ENCODE peak calls at places on chromosome 13, in eight cellular contexts. Q is cardiac fibroblast; B is left lung; M is breast epithelium; D is kidney; Y is activated CD8-positive, alpha-beta T cell treated with anti-CD3 and anti-CD28 coated beads for 36 hours; G is CD8-positive, alpha-beta T cell; T is omental fat pad. C is an unnamed sample.

GRCh38 chr13:72437458-72437857 is 290.0 kb downstream of the MZT1 start:
- DNase-seq in Q (no peak), D (no peak), B (no peak), M (no peak), Y (no peak), G (no peak), T (no peak), C (no peak)

GRCh38 chr13:102399791-102400618 is 1.8 kb downstream of the FGF14 start:
- DNase-seq in Q (no peak), T (no peak), Y (peak), M (no peak), D (peak), B (no peak), G (peak), C (no peak)

GRCh38 chr13:43036386-43037220 is 13.2 kb downstream of the DNAJC15 start:
- DNase-seq in D (no peak), G (no peak), Y (no peak), Q (peak), T (no peak), B (no peak), M (no peak), C (no peak)

GRCh38 chr13:81686877-81687276 is 1346.0 kb upstream of the SPRY2 start:
- DNase-seq in Q (no peak), B (no peak), D (no peak), G (no peak), T (no peak), Y (no peak), M (no peak), C (no peak)

GRCh38 chr13:31015207-31015606 is 82.8 kb downstream of the TEX26 start:
- DNase-seq in M (no peak), G (no peak), Q (no peak), D (no peak), T (no peak), Y (no peak), B (no peak), C (no peak)

GRCh38 chr13:48571121-48571901 is 38.4 kb upstream of the RCBTB2 start:
- DNase-seq in M (no peak), Y (no peak), T (no peak), G (no peak), D (no peak), Q (peak), B (no peak), C (no peak)

GRCh38 chr13:108342369-108343289 is 73.1 kb downstream of the TNFSF13B start:
- DNase-seq in G (no peak), B (no peak), D (no peak), Y (no peak), T (no peak), M (no peak), Q (peak), C (no peak)

GRCh38 chr13:102825921-102826706 is 19.7 kb upstream of the ERCC5 start:
- DNase-seq in G (no peak), M (no peak), Y (no peak), Q (peak), D (no peak), B (no peak), T (no peak), C (no peak)

GRCh38 chr13:98921786-98922185 is 56.1 kb downstream of the DOCK9 start:
- DNase-seq in G (no peak), B (no peak), Y (no peak), M (no peak), D (no peak), T (no peak), Q (no peak), C (no peak)

GRCh38 chr13:109918179-109918651 is 131.8 kb upstream of the IRS2 start:
- DNase-seq in Y (no peak), G (no peak), M (no peak), Q (peak), B (no peak), T (no peak), D (no peak), C (no peak)

GRCh38 chr13:109971745-109972090 is 185.3 kb upstream of the IRS2 start:
- DNase-seq in B (no peak), Q (no peak), D (no peak), G (no peak), Y (no peak), T (no peak), M (no peak), C (no peak)

GRCh38 chr13:86932935-86933334 is 738.2 kb upstream of the SLITRK5 start:
- DNase-seq in T (no peak), D (no peak), Q (no peak), Y (no peak), B (no peak), G (no peak), M (no peak), C (no peak)

GRCh38 chr13:110259651-110260050 is 47.3 kb downstream of the COL4A1 start:
- DNase-seq in G (no peak), T (no peak), Q (no peak), Y (no peak), B (no peak), M (no peak), D (no peak), C (no peak)

GRCh38 chr13:51006067-51006800 is 96.6 kb downstream of the RNASEH2B start:
- DNase-seq in B (no peak), D (no peak), Q (peak), G (no peak), M (no peak), Y (no peak), T (no peak), C (no peak)

GRCh38 chr13:39506559-39507390 is 96.2 kb downstream of the LHFPL6 start:
- DNase-seq in Q (no peak), Y (no peak), T (no peak), D (no peak), G (no peak), B (no peak), M (no peak), C (no peak)

GRCh38 chr13:66546534-66547379 is 683.4 kb downstream of the PCDH9 start:
- DNase-seq in Q (no peak), G (no peak), B (no peak), Y (no peak), D (no peak), M (no peak), T (no peak), C (no peak)

GRCh38 chr13:89361909-89362308 is 1690.7 kb downstream of the SLITRK5 start:
- DNase-seq in Q (peak), B (no peak), D (no peak), Y (no peak), G (no peak), M (no peak), T (no peak), C (no peak)

GRCh38 chr13:64239372-64239771 is 2823.7 kb upstream of the PCDH20 start:
- DNase-seq in B (no peak), M (no peak), T (no peak), Y (no peak), D (no peak), G (no peak), Q (peak), C (no peak)

GRCh38 chr13:80215368-80215767 is 125.6 kb downstream of the SPRY2 start:
- DNase-seq in D (no peak), T (no peak), M (no peak), Y (no peak), Q (peak), B (no peak), G (no peak), C (no peak)

GRCh38 chr13:98959775-98960325 is 18.0 kb downstream of the DOCK9 start:
- DNase-seq in T (no peak), Y (no peak), G (no peak), D (no peak), M (no peak), B (no peak), Q (no peak), C (no peak)

GRCh38 chr13:96821971-96822370 is 172.3 kb downstream of the OXGR1 start:
- DNase-seq in Q (no peak), Y (no peak), G (no peak), T (no peak), B (no peak), D (no peak), M (no peak), C (no peak)

DNA sequence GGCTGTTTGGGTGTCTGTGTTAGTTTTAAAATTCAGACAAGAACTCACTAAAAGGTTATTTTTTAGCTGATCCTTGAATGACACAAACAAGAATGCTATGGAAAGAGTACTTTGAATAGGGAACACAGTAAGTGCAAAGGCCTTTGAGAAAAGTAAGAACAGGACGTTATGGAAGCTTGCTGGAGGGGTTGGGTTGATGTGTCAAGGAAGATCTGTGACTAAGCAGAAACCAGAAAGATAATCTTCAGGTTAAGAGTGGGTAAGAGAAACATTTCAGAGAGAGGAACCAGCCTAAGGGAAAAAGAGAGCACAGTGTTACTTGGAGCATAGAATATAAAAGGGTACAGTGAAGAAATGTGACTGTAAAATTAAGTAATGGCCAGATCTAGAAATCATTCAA is 41.2 kb upstream of the TRPC4 start:
- DNase-seq in B (no peak), T (no peak), Y (no peak), Q (no peak), D (no peak), G (no peak), M (no peak), C (no peak)
- TF ChIP-seq CTCF in B (no peak), T (no peak), Y (no peak), Q (no peak), D (no peak), G (no peak), M (no peak), C (no peak)

GRCh38 chr13:19622189-19622588 is 11.3 kb upstream of the MPHOSPH8 start:
- DNase-seq in B (no peak), G (no peak), Q (no peak), M (no peak), T (no peak), D (no peak), Y (no peak), C (no peak)

DNA sequence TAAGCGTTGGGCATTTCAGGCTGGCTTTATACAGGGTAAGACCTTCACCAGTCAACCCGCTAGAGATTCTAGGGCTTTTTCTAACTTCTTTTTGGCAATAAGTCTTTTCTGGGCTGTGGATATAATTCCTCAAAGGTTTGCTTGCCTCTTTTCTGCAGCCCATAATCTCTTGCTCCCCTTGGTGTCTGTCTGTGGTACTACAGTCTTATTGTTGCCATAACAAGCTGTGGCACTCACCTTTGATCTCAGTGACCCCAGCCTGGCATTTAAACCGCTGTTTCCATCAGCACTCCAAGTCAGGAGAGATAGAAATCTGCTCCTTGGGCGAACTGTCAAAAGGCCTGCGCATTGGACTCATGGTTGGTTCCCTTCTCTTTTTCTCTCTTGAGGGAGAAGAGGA is 14.5 kb upstream of the MPHOSPH8 start:
- DNase-seq in B (no peak), T (no peak), Y (peak), Q (peak), M (no peak), G (no peak), D (no peak), C (no peak)
- TF ChIP-seq CTCF in B (peak), T (no peak), Y (peak), Q (peak), M (peak), G (peak), D (peak), C (peak)

GRCh38 chr13:68810660-68811059 is 1297.0 kb upstream of the ATXN8OS start:
- DNase-seq in B (no peak), T (no peak), M (no peak), Y (no peak), D (no peak), G (no peak), Q (no peak), C (no peak)
- TF ChIP-seq CTCF in B (no peak), T (no peak), M (no peak), Y (no peak), D (no peak), G (no peak), Q (no peak), C (no peak)

GRCh38 chr13:113033054-113033453 is 64.0 kb downstream of the MCF2L start:
- DNase-seq in Q (no peak), T (no peak), B (no peak), D (peak), M (no peak), G (no peak), Y (no peak), C (no peak)

GRCh38 chr13:113033498-113033897 is 64.5 kb downstream of the MCF2L start:
- DNase-seq in D (peak), M (no peak), T (no peak), B (no peak), Q (no peak), Y (no peak), G (no peak), C (no peak)

GRCh38 chr13:113036401-113036800 is 67.4 kb downstream of the MCF2L start:
- DNase-seq in D (peak), Q (no peak), Y (no peak), G (no peak), M (no peak), T (no peak), B (no peak), C (no peak)

GRCh38 chr13:113035209-113035800 is 66.3 kb downstream of the MCF2L start:
- DNase-seq in G (no peak), B (no peak), M (no peak), Y (no peak), Q (no peak), T (no peak), D (peak), C (no peak)

DNA sequence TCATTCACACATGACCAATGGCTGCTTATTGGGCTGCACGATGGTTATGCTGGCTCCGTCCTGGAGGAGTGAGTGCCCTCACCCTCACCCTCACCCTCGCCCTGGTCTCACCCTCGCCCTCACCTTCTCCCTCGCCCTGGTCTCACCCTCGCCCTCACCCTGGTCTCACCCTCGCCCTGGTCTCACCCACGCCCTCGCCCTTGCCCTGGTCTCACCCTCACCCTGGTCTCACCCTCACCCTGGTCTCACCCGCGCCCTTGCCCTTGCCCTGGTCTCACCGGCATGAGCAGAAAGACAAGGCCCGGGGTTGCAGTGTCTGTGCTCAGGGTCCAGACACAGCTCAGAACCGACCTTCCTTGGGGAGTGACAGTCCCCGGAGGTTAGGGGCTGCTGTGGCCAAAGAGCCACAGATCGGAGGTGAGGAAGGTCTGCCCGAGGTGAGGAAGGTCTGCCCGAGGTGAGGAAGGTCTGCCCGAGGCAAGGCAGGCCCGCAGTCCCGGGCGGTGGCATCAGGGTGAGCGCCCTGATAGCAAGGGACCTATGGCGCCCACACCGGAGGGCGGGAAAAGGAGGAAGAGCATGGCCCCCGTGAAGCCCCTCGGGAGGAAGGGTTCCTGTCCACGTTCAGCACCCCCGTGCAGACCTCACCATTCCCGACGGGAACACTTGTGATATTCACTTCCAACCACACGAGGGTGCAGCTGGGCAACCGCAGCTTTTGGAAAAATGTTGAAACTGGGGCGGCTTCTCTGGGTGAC is 65.6 kb downstream of the MCF2L start:
- DNase-seq in T (no peak), M (no peak), D (peak), Y (no peak), G (no peak), Q (peak), B (no peak), C (no peak)
- TF ChIP-seq CTCF in T (no peak), M (peak), D (peak), Y (peak), G (no peak), Q (peak), B (peak), C (no peak)

GRCh38 chr13:77919351-77920294 is 992 bp upstream of the EDNRB start:
- DNase-seq in T (no peak), Q (peak), Y (peak), D (peak), M (peak), B (peak), G (no peak), C (no peak)

GRCh38 chr13:77916481-77916880 is 2.1 kb downstream of the EDNRB start:
- DNase-seq in Y (no peak), M (no peak), G (no peak), Q (no peak), B (no peak), T (no peak), D (no peak), C (no peak)

GRCh38 chr13:77915676-77916075 is 3.0 kb downstream of the EDNRB start:
- DNase-seq in B (no peak), M (no peak), G (no peak), Q (no peak), T (no peak), Y (no peak), D (no peak), C (no peak)

DNA sequence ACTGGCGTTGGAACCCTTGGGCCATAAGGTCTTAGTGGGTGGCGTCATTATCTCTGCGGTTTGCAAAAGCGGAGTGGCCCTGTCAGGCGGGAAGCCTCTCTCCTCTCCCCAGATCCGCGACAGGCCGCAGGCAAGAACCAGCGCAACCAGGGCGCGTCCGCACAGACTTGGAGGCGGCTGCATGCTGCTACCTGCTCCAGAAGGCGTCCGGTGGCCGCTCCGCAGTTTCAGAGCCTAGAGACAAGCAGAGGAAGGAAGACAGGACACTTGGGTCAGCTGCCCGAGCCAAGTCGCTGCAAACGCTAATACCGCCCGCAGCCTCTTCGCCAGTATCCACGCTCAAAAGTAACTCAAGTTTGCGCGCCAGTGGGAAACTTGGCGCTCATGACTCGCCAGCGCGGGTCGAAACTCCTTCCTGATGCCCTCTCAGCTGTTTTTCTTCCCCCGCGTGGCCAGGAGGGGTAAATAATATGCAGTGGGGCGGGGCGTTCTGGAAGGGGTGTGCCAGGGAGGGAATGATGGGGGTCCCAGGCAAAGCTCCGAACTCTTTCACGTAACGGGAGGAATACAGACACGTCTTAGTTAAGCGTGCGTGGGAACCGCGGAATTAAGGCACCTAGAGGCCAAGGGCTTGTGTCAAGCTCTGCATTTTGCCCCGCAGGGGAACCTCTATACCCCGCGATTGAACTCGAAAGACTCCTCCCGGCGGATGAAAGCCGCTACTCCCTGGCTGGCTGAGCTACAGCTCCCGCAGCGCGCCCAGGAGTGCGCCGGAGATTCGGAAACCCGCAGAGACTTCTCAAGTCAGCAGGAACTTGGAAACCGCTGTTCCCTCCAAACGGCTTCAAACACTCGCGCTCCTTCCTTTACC is at the start of gene EDNRB:
- DNase-seq in G (no peak), D (peak), Q (peak), M (no peak), T (no peak), B (peak), Y (peak), C (peak)
- TF ChIP-seq CTCF in G (no peak), D (no peak), Q (peak), M (peak), T (no peak), B (peak), Y (no peak), C (peak)

GRCh38 chr13:106609116-106609515 is 41.2 kb upstream of the ARGLU1 start:
- DNase-seq in M (no peak), Q (no peak), G (no peak), B (no peak), T (no peak), D (no peak), Y (no peak), C (no peak)
- TF ChIP-seq CTCF in M (no peak), Q (no peak), G (no peak), B (no peak), T (no peak), D (no peak), Y (no peak), C (no peak)

DNA sequence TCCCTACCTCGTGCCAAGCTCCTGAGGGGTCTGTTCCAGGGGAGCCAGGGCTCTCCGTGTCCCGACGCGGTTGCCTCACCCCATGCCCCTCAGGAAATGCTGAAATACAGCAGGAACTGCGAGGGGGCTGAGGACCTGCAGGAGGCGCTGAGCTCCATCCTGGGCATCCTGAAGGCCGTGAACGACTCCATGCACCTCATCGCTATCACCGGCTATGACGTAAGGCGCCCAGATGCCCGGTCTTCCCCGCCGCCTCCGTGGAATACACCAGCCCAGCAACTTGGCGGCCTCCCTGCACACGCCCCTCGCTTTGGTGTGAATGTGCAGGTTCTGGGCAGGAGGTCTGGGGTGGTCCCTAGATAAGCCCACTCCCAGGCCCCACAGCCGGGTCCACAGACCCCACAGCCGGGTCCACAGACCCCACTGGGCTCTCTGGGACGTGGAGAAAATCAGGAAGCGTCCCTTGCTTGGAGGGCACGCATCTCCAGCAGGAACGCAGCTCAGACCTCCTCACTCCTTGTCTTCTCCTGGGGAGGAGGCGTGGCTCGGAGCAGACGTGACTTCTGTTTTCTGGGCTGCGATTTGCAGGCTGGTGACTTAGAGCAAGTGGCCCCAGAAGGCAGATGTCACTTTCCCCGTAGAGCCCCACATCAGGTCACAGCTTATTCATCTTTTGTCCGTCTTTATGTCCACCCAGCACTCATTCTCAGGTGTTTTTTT is 19.4 kb upstream of the F7 start:
- DNase-seq in M (no peak), G (no peak), D (peak), Q (no peak), Y (no peak), T (no peak), B (no peak), C (peak)
- TF ChIP-seq CTCF in M (no peak), G (no peak), D (no peak), Q (peak), Y (no peak), T (no peak), B (no peak), C (no peak)

GRCh38 chr13:100689191-100689590 is 14.6 kb upstream of the TMTC4 start:
- DNase-seq in G (no peak), B (no peak), D (no peak), T (no peak), Q (no peak), M (no peak), Y (no peak), C (no peak)

GRCh38 chr13:100694722-100695644 is 20.4 kb upstream of the TMTC4 start:
- DNase-seq in M (no peak), Y (no peak), G (no peak), Q (peak), T (no peak), D (peak), B (peak), C (no peak)
- TF ChIP-seq CTCF in M (no peak), Y (no peak), G (no peak), Q (peak), T (no peak), D (peak), B (peak), C (no peak)